ENCODE peak calls at places on chromosomes 12 and 14, in five cellular contexts. F is sigmoid colon, G is ovary, L is transverse colon, M is heart left ventricle. Z is an unnamed sample.

GRCh38 chr12:6567824-6568617 is at the start of gene NOP2:
- DNase-seq in F (peak), G (peak), L (peak), M (peak), Z (peak)

GRCh38 chr12:23707270-23707669 is 242.2 kb downstream of the SOX5 start:
- DNase-seq in F (no peak), G (no peak), L (no peak), M (no peak), Z (no peak)

GRCh38 chr14:89491701-89492381 is 74.8 kb upstream of the FOXN3 start:
- DNase-seq in F (no peak), G (no peak), L (no peak), M (no peak), Z (no peak)

GRCh38 chr14:102708494-102708893 is 68.8 kb upstream of the TRAF3 start:
- DNase-seq in F (no peak), G (no peak), L (no peak), M (no peak), Z (no peak)

GRCh38 chr12:67394600-67394999 is 125.4 kb downstream of the CAND1 start:
- DNase-seq in F (peak), G (peak), L (no peak), M (peak), Z (no peak)

GRCh38 chr12:18750087-18750486 is 12.2 kb downstream of the CAPZA3 start:
- DNase-seq in F (no peak), G (no peak), L (no peak), M (no peak), Z (no peak)

GRCh38 chr12:49707812-49708147 is 575 bp upstream of the FMNL3 start:
- DNase-seq in F (no peak), G (no peak), L (no peak), M (no peak), Z (no peak)

GRCh38 chr14:20620798-20621478 is 20.6 kb downstream of the OR6S1 start:
- DNase-seq in F (no peak), G (no peak), L (no peak), M (no peak), Z (no peak)

GRCh38 chr12:6303046-6303445 is 7.4 kb upstream of the PLEKHG6 start:
- DNase-seq in F (no peak), G (no peak), L (no peak), M (no peak), Z (no peak)

GRCh38 chr12:16359512-16360491 is 12.4 kb downstream of the MGST1 start:
- DNase-seq in F (peak), G (no peak), L (peak), M (peak), Z (peak)

GRCh38 chr14:56126514-56126913 is 8.3 kb downstream of the PELI2 start:
- DNase-seq in F (no peak), G (no peak), L (no peak), M (no peak), Z (no peak)

GRCh38 chr14:80974338-80975078 is 19.1 kb downstream of the TSHR start:
- DNase-seq in F (no peak), G (no peak), L (no peak), M (no peak), Z (no peak)

GRCh38 chr12:113019045-113019444 is 37.5 kb upstream of the DTX1 start:
- DNase-seq in F (no peak), G (no peak), L (no peak), M (no peak), Z (no peak)

DNA sequence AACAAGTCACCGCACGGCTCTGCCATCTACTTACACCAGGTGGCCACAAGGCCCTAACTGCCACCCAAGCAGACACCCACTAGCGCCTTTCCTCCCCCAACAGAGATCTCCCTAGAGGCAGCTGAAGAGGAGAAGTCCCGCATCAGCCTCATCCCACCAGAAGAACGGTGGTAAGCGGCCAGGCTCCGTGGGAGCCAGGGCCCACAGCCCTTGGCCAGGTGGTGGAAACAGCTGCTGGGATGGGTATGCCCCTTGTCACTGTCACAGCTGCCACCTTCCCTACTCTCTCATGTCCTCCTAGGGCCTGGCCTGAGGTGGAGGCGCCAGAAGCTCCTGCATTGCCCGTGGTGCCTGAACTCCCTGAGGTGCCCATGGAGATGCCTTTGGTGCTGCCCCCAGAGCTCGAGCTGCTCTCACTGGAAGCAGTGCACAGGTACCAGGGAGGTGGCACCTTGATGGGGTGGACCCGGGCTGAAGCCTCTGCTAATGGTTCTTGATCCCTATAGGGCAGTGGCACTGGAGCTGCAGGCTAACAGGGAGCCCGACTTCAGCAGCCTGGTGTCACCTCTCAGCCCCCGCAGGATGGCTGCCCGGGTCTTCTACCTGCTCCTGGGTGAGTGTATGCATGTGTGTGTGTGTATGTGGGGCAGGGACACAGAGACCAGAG is 7.5 kb downstream of the REC8 start:
- DNase-seq in F (no peak), G (no peak), L (no peak), M (no peak), Z (no peak)
- TF ChIP-seq POLR2A in F (no peak), G (no peak), L (no peak), M (no peak), Z (no peak)

DNA sequence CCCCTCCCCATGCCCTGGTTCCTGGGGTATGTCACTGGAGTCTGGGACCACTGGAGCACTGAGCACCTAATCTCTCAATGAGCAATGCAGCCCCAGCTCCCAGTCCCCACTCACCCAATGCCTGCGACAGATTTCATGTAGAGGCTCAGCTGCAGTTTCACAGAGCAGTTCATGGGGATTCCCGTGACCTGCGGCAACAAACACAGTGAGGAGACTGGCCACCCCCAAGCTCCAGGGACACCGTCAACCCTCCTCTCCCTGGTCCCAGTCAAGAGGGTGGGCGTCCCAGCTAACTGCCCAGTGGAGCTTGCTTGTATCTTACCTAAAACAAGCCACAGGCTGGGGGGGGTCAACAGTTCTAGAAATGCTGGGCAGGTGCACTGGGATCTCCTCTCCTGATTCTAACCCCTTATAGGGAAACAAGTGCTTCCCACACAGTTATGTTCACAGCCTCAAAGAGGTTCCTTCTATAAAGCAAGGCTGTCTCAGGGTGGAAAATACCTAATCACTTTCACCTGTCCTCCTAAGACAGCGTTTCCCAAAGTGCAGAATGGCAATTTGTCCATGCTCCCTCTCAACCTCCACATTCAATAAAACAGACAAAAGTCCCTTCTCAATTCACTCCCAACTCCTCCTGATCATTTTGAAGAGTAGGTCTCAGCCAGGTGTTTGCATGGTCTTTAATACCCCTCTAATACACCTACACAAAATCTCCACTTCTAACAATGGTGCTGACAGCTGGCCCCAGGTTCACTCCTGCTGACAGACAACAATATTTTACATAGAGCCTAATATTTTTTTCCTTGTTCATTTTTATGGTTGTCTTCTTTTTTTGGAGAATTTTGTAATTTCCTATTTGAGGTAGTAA is 68.3 kb downstream of the SCARB1 start:
- DNase-seq in F (no peak), G (no peak), L (no peak), M (no peak), Z (no peak)
- TF ChIP-seq POLR2A in F (no peak), G (no peak), L (no peak), M (no peak), Z (no peak)

DNA sequence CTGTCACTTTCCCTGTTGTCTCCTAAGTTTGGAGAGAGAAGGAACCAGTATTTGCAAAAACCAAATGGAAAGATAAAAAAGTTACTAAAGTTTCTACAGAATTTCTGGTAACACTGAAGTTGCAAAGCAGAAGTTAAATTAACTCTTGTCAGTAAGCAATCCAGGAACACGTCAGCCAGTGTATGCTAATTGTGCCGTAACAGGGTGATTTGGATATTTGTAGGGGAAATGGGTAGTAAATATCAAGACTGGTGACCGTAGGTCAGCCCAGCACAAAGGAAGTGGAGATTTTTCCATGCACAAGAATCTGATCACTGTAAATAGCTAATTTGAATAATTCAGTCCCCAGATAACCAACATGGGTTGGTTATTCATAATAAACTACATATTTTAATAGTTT is 2.3 kb downstream of the CDKN1B start:
- DNase-seq in F (no peak), G (no peak), L (no peak), M (no peak), Z (peak)
- TF ChIP-seq POLR2A in F (no peak), G (no peak), L (no peak), M (no peak), Z (peak)

GRCh38 chr14:100065161-100065871 is at the start of gene EVL:
- DNase-seq in F (no peak), G (no peak), L (peak), M (peak), Z (peak)

GRCh38 chr14:100067971-100068959 is 3.0 kb downstream of the EVL start:
- DNase-seq in F (no peak), G (no peak), L (peak), M (peak), Z (peak)

GRCh38 chr14:100067481-100067880 is 2.3 kb downstream of the EVL start:
- DNase-seq in F (no peak), G (no peak), L (no peak), M (no peak), Z (no peak)

GRCh38 chr14:100066984-100067383 is 1.8 kb downstream of the EVL start:
- DNase-seq in F (no peak), G (no peak), L (no peak), M (no peak), Z (no peak)

GRCh38 chr14:100065942-100066574 is 836 bp downstream of the EVL start:
- DNase-seq in F (no peak), G (no peak), L (peak), M (peak), Z (peak)
- TF ChIP-seq POLR2A in F (no peak), G (no peak), L (peak), M (no peak), Z (no peak)

GRCh38 chr12:111451649-111452129 is 46.0 kb downstream of the SH2B3 start:
- DNase-seq in F (peak), G (no peak), L (no peak), M (no peak), Z (peak)

GRCh38 chr12:111448831-111449790 is 43.4 kb downstream of the SH2B3 start:
- DNase-seq in F (peak), G (no peak), L (no peak), M (no peak), Z (peak)

GRCh38 chr12:111448266-111448830 is 42.6 kb downstream of the SH2B3 start:
- DNase-seq in F (peak), G (no peak), L (no peak), M (no peak), Z (no peak)

GRCh38 chr12:111451232-111451631 is 45.5 kb downstream of the SH2B3 start:
- DNase-seq in F (no peak), G (no peak), L (no peak), M (no peak), Z (no peak)

GRCh38 chr12:111450676-111451075 is 45.0 kb downstream of the SH2B3 start:
- DNase-seq in F (peak), G (no peak), L (no peak), M (no peak), Z (no peak)
- TF ChIP-seq POLR2A in F (no peak), G (no peak), L (no peak), M (no peak), Z (no peak)

DNA sequence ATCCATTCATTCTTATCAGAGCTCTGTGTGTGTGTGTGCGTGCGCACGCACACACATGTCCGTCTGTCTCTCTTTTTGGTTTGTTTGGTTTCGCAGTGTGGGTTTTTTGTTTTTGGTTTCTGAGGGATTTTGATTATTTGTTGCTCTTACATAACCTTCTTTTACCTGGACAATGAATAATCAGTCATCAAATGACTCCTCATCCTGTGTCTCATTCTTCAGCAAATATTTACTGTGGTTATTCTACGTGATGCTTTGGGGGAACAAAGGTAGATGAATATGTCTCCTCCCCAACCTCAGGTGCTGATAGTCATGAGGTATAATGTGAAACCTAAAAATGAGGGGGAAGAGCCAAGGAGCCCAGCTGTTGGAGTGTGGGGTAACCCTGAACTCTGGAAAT is 92.4 kb downstream of the SAMD4A start:
- DNase-seq in F (no peak), G (no peak), L (no peak), M (no peak), Z (no peak)
- TF ChIP-seq POLR2A in F (no peak), G (no peak), L (no peak), M (no peak), Z (no peak)

GRCh38 chr14:34537677-34538009 is 1.9 kb downstream of the EAPP start:
- DNase-seq in F (no peak), G (no peak), L (no peak), M (no peak), Z (no peak)

GRCh38 chr14:34536951-34537676 is 2.4 kb downstream of the EAPP start:
- DNase-seq in F (no peak), G (no peak), L (no peak), M (no peak), Z (no peak)

GRCh38 chr14:34538871-34539406 is 562 bp downstream of the EAPP start:
- DNase-seq in F (no peak), G (no peak), L (no peak), M (no peak), Z (no peak)

GRCh38 chr14:34539407-34540180 is at the start of gene EAPP:
- DNase-seq in F (peak), G (peak), L (peak), M (peak), Z (no peak)
- TF ChIP-seq POLR2A in F (peak), G (peak), L (peak), M (peak), Z (peak)

DNA sequence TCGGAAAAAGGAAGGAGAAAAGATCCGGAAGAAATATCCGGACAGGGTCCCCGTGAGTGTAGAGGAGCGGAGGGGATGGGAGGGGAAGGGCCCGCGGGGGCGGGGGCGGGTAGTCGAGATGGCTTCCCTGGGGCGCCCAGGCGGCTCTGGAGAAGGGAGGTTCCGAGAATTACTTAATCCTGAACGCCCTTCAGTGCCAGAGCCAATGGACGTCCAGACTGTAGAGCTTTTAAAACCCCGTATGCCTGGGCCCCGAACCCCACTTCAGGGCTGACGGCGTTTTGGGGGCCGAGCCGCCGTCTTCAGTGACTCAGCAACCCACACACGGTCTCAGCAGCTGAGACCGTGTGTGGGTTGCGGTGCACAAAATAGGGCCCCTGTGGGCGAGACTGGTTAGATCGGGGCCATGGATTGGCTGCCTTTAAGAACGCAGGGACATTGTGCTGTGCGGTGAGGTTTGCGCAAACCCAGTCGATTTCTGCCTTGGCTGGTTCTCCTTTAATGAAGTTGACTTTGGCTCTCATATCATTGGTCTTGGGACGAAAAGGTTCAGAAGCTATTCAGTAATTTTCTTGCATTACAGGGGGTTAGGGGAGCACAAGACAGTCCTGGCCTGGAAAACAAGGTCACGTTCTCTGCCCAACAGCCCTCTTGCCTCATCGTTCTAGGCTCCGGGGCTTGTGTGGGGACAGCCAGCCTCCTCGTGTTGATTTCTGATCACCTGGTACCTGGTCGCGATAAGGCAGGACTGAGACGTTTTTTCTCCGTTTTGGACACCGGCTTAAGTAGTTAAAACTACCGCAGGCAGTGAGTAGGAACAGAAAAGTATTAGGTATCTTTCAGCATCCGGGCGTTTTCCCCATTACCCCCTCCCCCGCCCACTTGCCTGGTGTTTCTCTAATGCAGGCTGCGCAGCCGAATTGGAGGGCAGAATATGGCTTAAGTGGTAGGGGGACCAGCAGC is 772 bp downstream of the GABARAPL1 start:
- DNase-seq in F (peak), G (peak), L (peak), M (peak), Z (peak)
- TF ChIP-seq POLR2A in F (peak), G (peak), L (peak), M (peak), Z (peak)

Z was measured in erythroblast.